ENCODE peak calls at places on chromosome 4, in nine cellular contexts. One of them, this sample, is unnamed.

GRCh38 chr4:187961171-187961570 is 34.4 kb upstream of the ZFP42 start:
- DNase-seq in adrenal gland: no peak
- DNase-seq in left lung: no peak
- DNase-seq in fibroblast of villous mesenchyme: no peak
- DNase-seq in tibial nerve: no peak
- DNase-seq in lower lobe of right lung: no peak
- DNase-seq in esophagus squamous epithelium: no peak
- DNase-seq in tibial artery: no peak
- DNase-seq in suprapubic skin: no peak
- DNase-seq in this sample: no peak

GRCh38 chr4:159367421-159368105 is 264.7 kb downstream of the RAPGEF2 start:
- DNase-seq in adrenal gland: no peak
- DNase-seq in left lung: no peak
- DNase-seq in fibroblast of villous mesenchyme: no peak
- DNase-seq in tibial nerve: no peak
- DNase-seq in lower lobe of right lung: no peak
- DNase-seq in esophagus squamous epithelium: no peak
- DNase-seq in tibial artery: no peak
- DNase-seq in suprapubic skin: no peak
- DNase-seq in this sample: no peak

GRCh38 chr4:186651624-186652023 is 72.0 kb downstream of the FAT1 start:
- DNase-seq in adrenal gland: peak
- DNase-seq in left lung: no peak
- DNase-seq in fibroblast of villous mesenchyme: no peak
- DNase-seq in tibial nerve: peak
- DNase-seq in lower lobe of right lung: no peak
- DNase-seq in esophagus squamous epithelium: no peak
- DNase-seq in tibial artery: peak
- DNase-seq in suprapubic skin: no peak
- DNase-seq in this sample: peak

GRCh38 chr4:108213723-108214122 is 45.0 kb upstream of the LEF1 start:
- DNase-seq in adrenal gland: no peak
- DNase-seq in left lung: no peak
- DNase-seq in fibroblast of villous mesenchyme: no peak
- DNase-seq in tibial nerve: no peak
- DNase-seq in lower lobe of right lung: no peak
- DNase-seq in esophagus squamous epithelium: no peak
- DNase-seq in tibial artery: no peak
- DNase-seq in suprapubic skin: no peak
- DNase-seq in this sample: no peak

GRCh38 chr4:73597594-73597993 is 22.6 kb downstream of the RASSF6 start:
- DNase-seq in adrenal gland: no peak
- DNase-seq in left lung: no peak
- DNase-seq in fibroblast of villous mesenchyme: no peak
- DNase-seq in tibial nerve: no peak
- DNase-seq in lower lobe of right lung: no peak
- DNase-seq in esophagus squamous epithelium: no peak
- DNase-seq in tibial artery: no peak
- DNase-seq in suprapubic skin: no peak
- DNase-seq in this sample: no peak

GRCh38 chr4:187232201-187232600 is 508.5 kb upstream of the FAT1 start:
- DNase-seq in adrenal gland: no peak
- DNase-seq in left lung: no peak
- DNase-seq in fibroblast of villous mesenchyme: no peak
- DNase-seq in tibial nerve: no peak
- DNase-seq in lower lobe of right lung: no peak
- DNase-seq in esophagus squamous epithelium: no peak
- DNase-seq in tibial artery: no peak
- DNase-seq in suprapubic skin: no peak
- DNase-seq in this sample: no peak

GRCh38 chr4:18366762-18367358 is 345.3 kb upstream of the LCORL start:
- DNase-seq in adrenal gland: no peak
- DNase-seq in left lung: no peak
- DNase-seq in fibroblast of villous mesenchyme: peak
- DNase-seq in tibial nerve: no peak
- DNase-seq in lower lobe of right lung: no peak
- DNase-seq in esophagus squamous epithelium: no peak
- DNase-seq in tibial artery: no peak
- DNase-seq in suprapubic skin: no peak
- DNase-seq in this sample: peak

GRCh38 chr4:161197912-161198311 is 965.9 kb downstream of the FSTL5 start:
- DNase-seq in adrenal gland: no peak
- DNase-seq in left lung: no peak
- DNase-seq in fibroblast of villous mesenchyme: no peak
- DNase-seq in tibial nerve: no peak
- DNase-seq in lower lobe of right lung: no peak
- DNase-seq in esophagus squamous epithelium: no peak
- DNase-seq in tibial artery: no peak
- DNase-seq in suprapubic skin: no peak
- DNase-seq in this sample: no peak

GRCh38 chr4:40721730-40722171 is 28.0 kb upstream of the NSUN7 start:
- DNase-seq in adrenal gland: no peak
- DNase-seq in left lung: no peak
- DNase-seq in fibroblast of villous mesenchyme: no peak
- DNase-seq in tibial nerve: no peak
- DNase-seq in lower lobe of right lung: no peak
- DNase-seq in esophagus squamous epithelium: no peak
- DNase-seq in tibial artery: no peak
- DNase-seq in suprapubic skin: no peak
- DNase-seq in this sample: peak

GRCh38 chr4:9944431-9945425 is 76.6 kb downstream of the SLC2A9 start:
- DNase-seq in adrenal gland: no peak
- DNase-seq in left lung: no peak
- DNase-seq in fibroblast of villous mesenchyme: no peak
- DNase-seq in tibial nerve: no peak
- DNase-seq in lower lobe of right lung: no peak
- DNase-seq in esophagus squamous epithelium: no peak
- DNase-seq in tibial artery: no peak
- DNase-seq in suprapubic skin: no peak
- DNase-seq in this sample: no peak

GRCh38 chr4:175325230-175325629 is 407.1 kb downstream of the ADAM29 start:
- DNase-seq in adrenal gland: no peak
- DNase-seq in left lung: no peak
- DNase-seq in fibroblast of villous mesenchyme: no peak
- DNase-seq in tibial nerve: no peak
- DNase-seq in lower lobe of right lung: no peak
- DNase-seq in esophagus squamous epithelium: no peak
- DNase-seq in tibial artery: no peak
- DNase-seq in suprapubic skin: no peak
- DNase-seq in this sample: peak

GRCh38 chr4:1512738-1513660 is 106.8 kb upstream of the NKX1-1 start:
- DNase-seq in adrenal gland: peak
- DNase-seq in left lung: no peak
- DNase-seq in fibroblast of villous mesenchyme: peak
- DNase-seq in tibial nerve: no peak
- DNase-seq in lower lobe of right lung: peak
- DNase-seq in esophagus squamous epithelium: no peak
- DNase-seq in tibial artery: no peak
- DNase-seq in suprapubic skin: no peak
- DNase-seq in this sample: no peak

GRCh38 chr4:588351-588849 is 12.3 kb upstream of the TMEM271 start:
- DNase-seq in adrenal gland: no peak
- DNase-seq in left lung: no peak
- DNase-seq in fibroblast of villous mesenchyme: no peak
- DNase-seq in tibial nerve: no peak
- DNase-seq in lower lobe of right lung: no peak
- DNase-seq in esophagus squamous epithelium: no peak
- DNase-seq in tibial artery: no peak
- DNase-seq in suprapubic skin: no peak
- DNase-seq in this sample: no peak

GRCh38 chr4:2337896-2338295 is 76.0 kb upstream of the MXD4 start:
- DNase-seq in adrenal gland: no peak
- DNase-seq in left lung: no peak
- DNase-seq in fibroblast of villous mesenchyme: no peak
- DNase-seq in tibial nerve: no peak
- DNase-seq in lower lobe of right lung: no peak
- DNase-seq in esophagus squamous epithelium: no peak
- DNase-seq in tibial artery: no peak
- DNase-seq in suprapubic skin: no peak
- DNase-seq in this sample: no peak

GRCh38 chr4:30952526-30953219 is 232.5 kb downstream of the PCDH7 start:
- DNase-seq in adrenal gland: no peak
- DNase-seq in left lung: no peak
- DNase-seq in fibroblast of villous mesenchyme: peak
- DNase-seq in tibial nerve: no peak
- DNase-seq in lower lobe of right lung: no peak
- DNase-seq in esophagus squamous epithelium: no peak
- DNase-seq in tibial artery: no peak
- DNase-seq in suprapubic skin: no peak
- DNase-seq in this sample: no peak

GRCh38 chr4:148330724-148331123 is 111.5 kb downstream of the NR3C2 start:
- DNase-seq in adrenal gland: no peak
- DNase-seq in left lung: no peak
- DNase-seq in fibroblast of villous mesenchyme: no peak
- DNase-seq in tibial nerve: no peak
- DNase-seq in lower lobe of right lung: no peak
- DNase-seq in esophagus squamous epithelium: no peak
- DNase-seq in tibial artery: no peak
- DNase-seq in suprapubic skin: no peak
- DNase-seq in this sample: no peak

GRCh38 chr4:152045781-152046571 is 285.2 kb upstream of the GATB start:
- DNase-seq in adrenal gland: no peak
- DNase-seq in left lung: peak
- DNase-seq in fibroblast of villous mesenchyme: peak
- DNase-seq in tibial nerve: no peak
- DNase-seq in lower lobe of right lung: peak
- DNase-seq in esophagus squamous epithelium: no peak
- DNase-seq in tibial artery: no peak
- DNase-seq in suprapubic skin: no peak
- DNase-seq in this sample: no peak

GRCh38 chr4:26288308-26288982 is 32.4 kb upstream of the RBPJ start:
- DNase-seq in adrenal gland: peak
- DNase-seq in left lung: peak
- DNase-seq in fibroblast of villous mesenchyme: peak
- DNase-seq in tibial nerve: no peak
- DNase-seq in lower lobe of right lung: peak
- DNase-seq in esophagus squamous epithelium: no peak
- DNase-seq in tibial artery: no peak
- DNase-seq in suprapubic skin: no peak
- DNase-seq in this sample: peak

GRCh38 chr4:78776031-78776728 is at the start of gene BMP2K:
- DNase-seq in adrenal gland: peak
- DNase-seq in left lung: peak
- DNase-seq in fibroblast of villous mesenchyme: peak
- DNase-seq in tibial nerve: peak
- DNase-seq in lower lobe of right lung: peak
- DNase-seq in esophagus squamous epithelium: peak
- DNase-seq in tibial artery: peak
- DNase-seq in suprapubic skin: peak
- DNase-seq in this sample: peak
- TF ChIP-seq CTCF in adrenal gland: no peak
- TF ChIP-seq CTCF in left lung: no peak
- TF ChIP-seq CTCF in fibroblast of villous mesenchyme: no peak
- TF ChIP-seq CTCF in tibial nerve: no peak
- TF ChIP-seq CTCF in lower lobe of right lung: peak
- TF ChIP-seq CTCF in esophagus squamous epithelium: no peak
- TF ChIP-seq CTCF in tibial artery: peak
- TF ChIP-seq CTCF in suprapubic skin: peak
- TF ChIP-seq CTCF in this sample: no peak

DNA sequence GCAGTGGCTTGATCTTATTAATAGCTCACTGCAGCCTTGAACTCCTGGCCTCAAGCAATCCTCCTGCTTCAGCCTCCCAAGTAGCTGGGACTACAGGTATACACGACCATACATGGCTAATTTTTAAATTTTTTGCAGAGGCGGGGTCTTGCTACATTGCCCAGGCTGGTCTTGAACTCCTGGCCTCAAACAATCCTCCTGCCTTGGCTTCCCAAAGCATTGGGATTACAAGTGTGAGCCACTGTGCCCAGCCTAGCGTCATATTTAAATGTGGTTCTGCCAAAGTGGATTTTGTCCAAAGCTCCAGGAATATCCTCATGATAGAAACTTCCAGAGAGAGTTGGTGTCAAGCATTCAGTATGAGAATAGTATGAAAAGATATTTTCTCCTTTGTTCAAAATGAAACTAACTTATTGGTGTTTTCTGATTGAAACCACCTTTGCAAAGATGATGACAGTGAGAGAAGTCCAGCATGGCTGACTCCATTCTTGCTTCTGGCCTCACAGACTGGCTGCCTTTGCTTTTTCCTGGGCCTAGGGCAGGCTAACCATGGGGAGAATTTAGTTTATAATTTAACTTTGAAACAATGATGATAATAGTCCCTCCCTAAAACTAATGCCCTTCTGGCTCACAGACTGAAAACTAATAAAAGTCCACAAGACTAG is 129.0 kb downstream of the C4orf51 start:
- DNase-seq in adrenal gland: no peak
- DNase-seq in left lung: no peak
- DNase-seq in fibroblast of villous mesenchyme: no peak
- DNase-seq in tibial nerve: no peak
- DNase-seq in lower lobe of right lung: no peak
- DNase-seq in esophagus squamous epithelium: no peak
- DNase-seq in tibial artery: no peak
- DNase-seq in suprapubic skin: no peak
- DNase-seq in this sample: no peak
- H3K4me3 ChIP-seq in adrenal gland: no peak
- H3K4me3 ChIP-seq in left lung: no peak
- H3K4me3 ChIP-seq in fibroblast of villous mesenchyme: no peak
- H3K4me3 ChIP-seq in tibial nerve: no peak
- H3K4me3 ChIP-seq in lower lobe of right lung: no peak
- H3K4me3 ChIP-seq in esophagus squamous epithelium: no peak
- H3K4me3 ChIP-seq in tibial artery: no peak
- H3K4me3 ChIP-seq in suprapubic skin: no peak
- H3K4me3 ChIP-seq in this sample: no peak

GRCh38 chr4:15976456-15977096 is 13.6 kb upstream of the FGFBP2 start:
- DNase-seq in adrenal gland: no peak
- DNase-seq in left lung: no peak
- DNase-seq in fibroblast of villous mesenchyme: peak
- DNase-seq in tibial nerve: no peak
- DNase-seq in lower lobe of right lung: no peak
- DNase-seq in esophagus squamous epithelium: no peak
- DNase-seq in tibial artery: no peak
- DNase-seq in suprapubic skin: no peak
- DNase-seq in this sample: no peak
- TF ChIP-seq CTCF in adrenal gland: no peak
- TF ChIP-seq CTCF in left lung: no peak
- TF ChIP-seq CTCF in fibroblast of villous mesenchyme: no peak
- TF ChIP-seq CTCF in tibial nerve: no peak
- TF ChIP-seq CTCF in lower lobe of right lung: no peak
- TF ChIP-seq CTCF in esophagus squamous epithelium: no peak
- TF ChIP-seq CTCF in tibial artery: no peak
- TF ChIP-seq CTCF in suprapubic skin: no peak
- TF ChIP-seq CTCF in this sample: no peak

GRCh38 chr4:124596811-124597210 is 115.7 kb downstream of the ANKRD50 start:
- DNase-seq in adrenal gland: no peak
- DNase-seq in left lung: no peak
- DNase-seq in fibroblast of villous mesenchyme: no peak
- DNase-seq in tibial nerve: no peak
- DNase-seq in lower lobe of right lung: no peak
- DNase-seq in esophagus squamous epithelium: no peak
- DNase-seq in tibial artery: no peak
- DNase-seq in suprapubic skin: no peak
- DNase-seq in this sample: no peak
- H3K4me3 ChIP-seq in adrenal gland: no peak
- H3K4me3 ChIP-seq in left lung: no peak
- H3K4me3 ChIP-seq in fibroblast of villous mesenchyme: no peak
- H3K4me3 ChIP-seq in tibial nerve: no peak
- H3K4me3 ChIP-seq in lower lobe of right lung: no peak
- H3K4me3 ChIP-seq in esophagus squamous epithelium: no peak
- H3K4me3 ChIP-seq in tibial artery: no peak
- H3K4me3 ChIP-seq in suprapubic skin: no peak
- H3K4me3 ChIP-seq in this sample: no peak

GRCh38 chr4:54945838-54946237 is 179.6 kb downstream of the KDR start:
- DNase-seq in adrenal gland: no peak
- DNase-seq in left lung: no peak
- DNase-seq in fibroblast of villous mesenchyme: no peak
- DNase-seq in tibial nerve: no peak
- DNase-seq in lower lobe of right lung: no peak
- DNase-seq in esophagus squamous epithelium: no peak
- DNase-seq in tibial artery: no peak
- DNase-seq in suprapubic skin: no peak
- DNase-seq in this sample: no peak
- TF ChIP-seq CTCF in adrenal gland: no peak
- TF ChIP-seq CTCF in left lung: no peak
- TF ChIP-seq CTCF in fibroblast of villous mesenchyme: no peak
- TF ChIP-seq CTCF in tibial nerve: no peak
- TF ChIP-seq CTCF in lower lobe of right lung: no peak
- TF ChIP-seq CTCF in esophagus squamous epithelium: no peak
- TF ChIP-seq CTCF in tibial artery: no peak
- TF ChIP-seq CTCF in suprapubic skin: no peak
- TF ChIP-seq CTCF in this sample: peak

This sample was measured in astrocyte of the spinal cord.